ENCODE peak calls at places on chromosomes 5 and 9, in six cellular contexts. W is right atrium auricular region, N is ovary, M is AG04450, E is endothelial cell of umbilical vein, T is AG09319. H is an unnamed sample.

GRCh38 chr5:2897276-2897990 is 146.0 kb upstream of the IRX2 start:
- DNase-seq in W (peak), E (no peak), M (no peak), N (no peak), T (no peak), H (no peak)

GRCh38 chr5:167796636-167797035 is 494.8 kb upstream of the WWC1 start:
- DNase-seq in W (no peak), N (no peak), M (no peak), T (no peak), E (no peak), H (no peak)

GRCh38 chr9:137365056-137365455 is 57.9 kb downstream of the EXD3 start:
- DNase-seq in M (no peak), E (no peak), N (peak), W (no peak), T (no peak), H (no peak)

GRCh38 chr9:117772960-117773359 is 68.8 kb downstream of the TLR4 start:
- DNase-seq in W (no peak), M (no peak), N (no peak), T (no peak), E (peak), H (no peak)

GRCh38 chr9:129751841-129752801 is 721 bp downstream of the PTGES start:
- DNase-seq in M (no peak), W (no peak), T (no peak), E (no peak), N (no peak), H (no peak)

GRCh38 chr9:134384811-134385479 is 58.7 kb downstream of the RXRA start:
- DNase-seq in N (no peak), E (no peak), W (no peak), T (no peak), M (no peak), H (no peak)

GRCh38 chr5:6435356-6435755 is 13.3 kb upstream of the UBE2QL1 start:
- DNase-seq in N (no peak), M (no peak), T (no peak), W (peak), E (peak), H (no peak)

GRCh38 chr5:77627869-77628674 is 10.4 kb downstream of the OTP start:
- DNase-seq in T (no peak), N (no peak), M (no peak), W (no peak), E (no peak), H (no peak)

GRCh38 chr5:140220698-140221064 is 45.7 kb downstream of the CYSTM1 start:
- DNase-seq in W (no peak), T (no peak), E (no peak), N (no peak), M (no peak), H (no peak)

GRCh38 chr9:113138760-113139159 is 12.0 kb upstream of the SLC31A2 start:
- DNase-seq in W (no peak), N (no peak), T (no peak), E (no peak), M (no peak), H (no peak)

GRCh38 chr9:113139953-113140352 is 10.9 kb upstream of the SLC31A2 start:
- DNase-seq in W (no peak), M (no peak), T (no peak), N (no peak), E (no peak), H (no peak)

GRCh38 chr9:113148377-113148715 is 2.5 kb upstream of the SLC31A2 start:
- DNase-seq in N (no peak), E (no peak), M (no peak), W (no peak), T (no peak), H (no peak)

GRCh38 chr9:113139225-113139829 is 11.5 kb upstream of the SLC31A2 start:
- DNase-seq in W (no peak), N (no peak), E (no peak), M (no peak), T (no peak), H (no peak)

GRCh38 chr9:113143432-113144227 is 7.2 kb upstream of the SLC31A2 start:
- DNase-seq in W (no peak), M (no peak), E (no peak), T (no peak), N (no peak), H (no peak)
- TF ChIP-seq CTCF in W (no peak), M (no peak), E (no peak), T (no peak), N (no peak), H (no peak)

DNA sequence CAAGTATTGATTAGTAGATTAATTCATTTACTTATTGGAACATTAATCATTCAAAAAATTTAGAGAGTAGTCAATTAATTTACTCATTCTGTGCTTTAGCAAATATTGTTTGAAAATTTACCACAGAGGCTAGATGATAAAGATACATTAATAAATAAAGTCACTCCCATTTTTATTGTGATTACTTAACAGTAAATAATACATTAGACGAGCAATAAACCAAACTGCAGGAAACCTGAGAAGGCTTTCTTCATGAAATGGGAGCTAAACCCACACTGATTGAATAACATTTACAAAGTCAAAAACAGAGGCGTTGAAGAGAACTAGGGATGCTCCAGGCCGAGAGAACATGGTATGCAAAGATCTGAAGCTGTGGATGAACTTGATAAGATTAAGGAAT is 38.8 kb upstream of the PRDM9 start:
- DNase-seq in M (no peak), N (no peak), T (no peak), W (no peak), E (no peak), H (no peak)
- TF ChIP-seq CTCF in M (no peak), N (no peak), T (no peak), W (no peak), E (no peak), H (no peak)

DNA sequence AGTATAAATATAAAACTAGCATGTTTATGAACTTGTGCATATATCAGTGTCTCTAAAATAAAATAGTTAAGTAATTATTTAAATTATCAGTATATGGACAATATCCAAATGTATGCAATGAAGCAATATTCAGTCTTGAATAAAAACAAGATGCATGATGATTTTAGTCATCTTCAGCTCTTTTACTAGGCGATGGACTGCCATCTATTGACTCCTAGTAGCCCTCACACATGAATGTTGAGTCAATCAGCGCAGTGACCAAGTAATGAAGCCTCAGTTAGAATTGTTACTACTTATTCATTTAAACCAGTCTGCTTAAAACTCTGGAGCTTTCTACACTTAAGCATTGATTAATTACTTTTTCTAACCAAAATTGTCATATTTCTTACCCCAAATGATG is 92.9 kb upstream of the GRHPR start:
- DNase-seq in T (no peak), E (peak), N (no peak), M (no peak), W (no peak), H (no peak)
- TF ChIP-seq CTCF in T (peak), E (no peak), N (no peak), M (peak), W (no peak), H (no peak)

GRCh38 chr5:155850411-155850810 is 476.6 kb upstream of the SGCD start:
- DNase-seq in T (no peak), N (no peak), E (no peak), M (no peak), W (no peak), H (no peak)
- TF ChIP-seq CTCF in T (no peak), N (no peak), E (no peak), M (no peak), W (no peak), H (no peak)

DNA sequence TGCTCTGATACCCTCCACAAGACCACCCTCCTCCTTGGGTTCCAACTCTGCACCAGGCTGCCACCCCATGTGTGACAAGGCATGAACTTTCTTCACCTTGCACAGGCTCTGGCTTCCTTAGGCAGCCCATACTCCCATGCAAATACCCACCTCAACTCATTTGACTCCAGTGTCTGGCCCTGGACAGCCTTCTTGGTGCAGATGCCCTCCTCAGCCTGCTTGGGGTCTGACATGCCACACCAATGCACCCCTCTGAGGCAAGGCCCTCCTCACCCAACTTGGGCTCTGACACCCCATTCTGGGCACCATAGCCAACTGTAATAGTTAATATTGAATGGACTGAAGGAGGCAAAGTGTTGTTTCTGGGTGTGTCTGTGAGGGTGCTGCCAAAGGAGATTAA is 115.0 kb upstream of the EPB41L4A start:
- DNase-seq in E (no peak), M (no peak), N (no peak), T (no peak), W (no peak), H (no peak)
- TF ChIP-seq CTCF in E (no peak), M (no peak), N (no peak), T (no peak), W (no peak), H (no peak)